ENCODE peak calls at places on chromosomes 4 and X, in four cellular contexts. One of them, this sample, is unnamed.

GRCh38 chrX:39152106-39152649 is 350.9 kb downstream of the MID1IP1 start:
- DNase-seq in H1: no peak
- DNase-seq in HCT116: no peak
- DNase-seq in GM12878: no peak
- DNase-seq in this sample: peak

GRCh38 chrX:22950278-22951266 is 49.2 kb upstream of the DDX53 start:
- DNase-seq in H1: no peak
- DNase-seq in HCT116: no peak
- DNase-seq in GM12878: no peak
- DNase-seq in this sample: no peak

GRCh38 chr4:40662962-40663604 is 33.4 kb upstream of the RBM47 start:
- DNase-seq in H1: no peak
- DNase-seq in HCT116: no peak
- DNase-seq in GM12878: peak
- DNase-seq in this sample: no peak

GRCh38 chr4:856468-856901 is 30.6 kb upstream of the CPLX1 start:
- DNase-seq in H1: no peak
- DNase-seq in HCT116: no peak
- DNase-seq in GM12878: no peak
- DNase-seq in this sample: no peak

GRCh38 chrX:21944136-21944615 is 3.7 kb downstream of the SMS start:
- DNase-seq in H1: no peak
- DNase-seq in HCT116: no peak
- DNase-seq in GM12878: no peak
- DNase-seq in this sample: no peak

GRCh38 chrX:87063622-87064021 is 454.0 kb upstream of the KLHL4 start:
- DNase-seq in H1: no peak
- DNase-seq in HCT116: no peak
- DNase-seq in GM12878: no peak
- DNase-seq in this sample: no peak

GRCh38 chr4:68498413-68499007 is 51.2 kb downstream of the TMPRSS11E start:
- DNase-seq in H1: peak
- DNase-seq in HCT116: peak
- DNase-seq in GM12878: peak
- DNase-seq in this sample: no peak

GRCh38 chr4:61828960-61829359 is 628.8 kb downstream of the ADGRL3 start:
- DNase-seq in H1: no peak
- DNase-seq in HCT116: no peak
- DNase-seq in GM12878: no peak
- DNase-seq in this sample: no peak

GRCh38 chr4:122784261-122784660 is 42.4 kb upstream of the FGF2 start:
- DNase-seq in H1: no peak
- DNase-seq in HCT116: no peak
- DNase-seq in GM12878: no peak
- DNase-seq in this sample: no peak

GRCh38 chr4:153939570-153939969 is 150.7 kb upstream of the SFRP2 start:
- DNase-seq in H1: no peak
- DNase-seq in HCT116: no peak
- DNase-seq in GM12878: no peak
- DNase-seq in this sample: no peak

GRCh38 chr4:53507058-53507457 is 84.2 kb downstream of the LNX1 start:
- DNase-seq in H1: no peak
- DNase-seq in HCT116: no peak
- DNase-seq in GM12878: no peak
- DNase-seq in this sample: no peak

GRCh38 chr4:182825003-182825402 is 92.2 kb downstream of the DCTD start:
- DNase-seq in H1: no peak
- DNase-seq in HCT116: no peak
- DNase-seq in GM12878: no peak
- DNase-seq in this sample: no peak

GRCh38 chrX:136166221-136166855 is 19.0 kb downstream of the FHL1 start:
- DNase-seq in H1: no peak
- DNase-seq in HCT116: no peak
- DNase-seq in GM12878: no peak
- DNase-seq in this sample: peak

GRCh38 chr4:16310606-16311005 is 84.3 kb upstream of the TAPT1 start:
- DNase-seq in H1: no peak
- DNase-seq in HCT116: no peak
- DNase-seq in GM12878: no peak
- DNase-seq in this sample: no peak

GRCh38 chrX:66760648-66761047 is 121.8 kb upstream of the EDA2R start:
- DNase-seq in H1: no peak
- DNase-seq in HCT116: no peak
- DNase-seq in GM12878: no peak
- DNase-seq in this sample: peak

GRCh38 chrX:3175659-3176438 is 134.6 kb downstream of the ARSF start:
- DNase-seq in H1: no peak
- DNase-seq in HCT116: no peak
- DNase-seq in GM12878: no peak
- DNase-seq in this sample: no peak

GRCh38 chr4:152099555-152099954 is 338.7 kb upstream of the GATB start:
- DNase-seq in H1: no peak
- DNase-seq in HCT116: no peak
- DNase-seq in GM12878: no peak
- DNase-seq in this sample: no peak

GRCh38 chr4:48462363-48462762 is 20.8 kb upstream of the SLC10A4 start:
- DNase-seq in H1: no peak
- DNase-seq in HCT116: no peak
- DNase-seq in GM12878: no peak
- DNase-seq in this sample: no peak

GRCh38 chrX:100673397-100673953 is 29.5 kb downstream of the SRPX2 start:
- DNase-seq in H1: no peak
- DNase-seq in HCT116: no peak
- DNase-seq in GM12878: no peak
- DNase-seq in this sample: no peak

GRCh38 chr4:32087211-32087610 is 1367.0 kb downstream of the PCDH7 start:
- DNase-seq in H1: no peak
- DNase-seq in HCT116: no peak
- DNase-seq in GM12878: no peak
- DNase-seq in this sample: no peak

GRCh38 chrX:71095971-71096701 is 485 bp downstream of the FOXO4 start:
- DNase-seq in H1: no peak
- DNase-seq in HCT116: peak
- DNase-seq in GM12878: no peak
- DNase-seq in this sample: no peak

GRCh38 chr4:121011780-121012340 is 60.5 kb downstream of the NDNF start:
- DNase-seq in H1: peak
- DNase-seq in HCT116: no peak
- DNase-seq in GM12878: no peak
- DNase-seq in this sample: no peak

GRCh38 chr4:33649015-33649414 is 2595.3 kb downstream of the ARAP2 start:
- DNase-seq in H1: no peak
- DNase-seq in HCT116: peak
- DNase-seq in GM12878: no peak
- DNase-seq in this sample: no peak

GRCh38 chr4:156294577-156294976 is 340.9 kb upstream of the CTSO start:
- DNase-seq in H1: peak
- DNase-seq in HCT116: peak
- DNase-seq in GM12878: no peak
- DNase-seq in this sample: no peak

GRCh38 chr4:172982151-172982590 is 186.4 kb upstream of the GALNT7 start:
- DNase-seq in H1: no peak
- DNase-seq in HCT116: peak
- DNase-seq in GM12878: peak
- DNase-seq in this sample: no peak

GRCh38 chr4:45442466-45442865 is 681.4 kb downstream of the GABRG1 start:
- DNase-seq in H1: no peak
- DNase-seq in HCT116: no peak
- DNase-seq in GM12878: no peak
- DNase-seq in this sample: no peak

GRCh38 chr4:114659386-114660008 is 60.9 kb downstream of the UGT8 start:
- DNase-seq in H1: peak
- DNase-seq in HCT116: peak
- DNase-seq in GM12878: peak
- DNase-seq in this sample: peak

GRCh38 chr4:83112678-83113428 is 1.7 kb downstream of the PLAC8 start:
- DNase-seq in H1: no peak
- DNase-seq in HCT116: no peak
- DNase-seq in GM12878: peak
- DNase-seq in this sample: no peak

GRCh38 chr4:146435962-146436361 is 85.8 kb downstream of the SLC10A7 start:
- DNase-seq in H1: no peak
- DNase-seq in HCT116: no peak
- DNase-seq in GM12878: no peak
- DNase-seq in this sample: no peak
- TF ChIP-seq JUND in H1: no peak
- TF ChIP-seq JUND in HCT116: no peak
- TF ChIP-seq JUND in GM12878: no peak
- TF ChIP-seq JUND in this sample: no peak

GRCh38 chrX:47191806-47192401 is 1.7 kb upstream of the UBA1 start:
- DNase-seq in H1: no peak
- DNase-seq in HCT116: no peak
- DNase-seq in GM12878: no peak
- DNase-seq in this sample: no peak

GRCh38 chrX:47190445-47191269 is 3.0 kb upstream of the UBA1 start:
- DNase-seq in H1: peak
- DNase-seq in HCT116: peak
- DNase-seq in GM12878: peak
- DNase-seq in this sample: peak

GRCh38 chrX:47193475-47194241 is at the start of gene UBA1:
- DNase-seq in H1: no peak
- DNase-seq in HCT116: peak
- DNase-seq in GM12878: peak
- DNase-seq in this sample: peak

GRCh38 chrX:47189906-47190305 is 3.7 kb upstream of the UBA1 start:
- DNase-seq in H1: no peak
- DNase-seq in HCT116: no peak
- DNase-seq in GM12878: no peak
- DNase-seq in this sample: no peak

GRCh38 chrX:47191331-47191730 is 2.3 kb upstream of the UBA1 start:
- DNase-seq in H1: no peak
- DNase-seq in HCT116: peak
- DNase-seq in GM12878: no peak
- DNase-seq in this sample: no peak
- TF ChIP-seq JUND in H1: no peak
- TF ChIP-seq JUND in HCT116: no peak
- TF ChIP-seq JUND in GM12878: no peak
- TF ChIP-seq JUND in this sample: no peak

GRCh38 chr4:39029752-39030694 is 2.2 kb downstream of the TMEM156 start:
- DNase-seq in H1: no peak
- DNase-seq in HCT116: no peak
- DNase-seq in GM12878: peak
- DNase-seq in this sample: no peak
- TF ChIP-seq JUND in H1: no peak
- TF ChIP-seq JUND in HCT116: no peak
- TF ChIP-seq JUND in GM12878: no peak
- TF ChIP-seq JUND in this sample: no peak

DNA sequence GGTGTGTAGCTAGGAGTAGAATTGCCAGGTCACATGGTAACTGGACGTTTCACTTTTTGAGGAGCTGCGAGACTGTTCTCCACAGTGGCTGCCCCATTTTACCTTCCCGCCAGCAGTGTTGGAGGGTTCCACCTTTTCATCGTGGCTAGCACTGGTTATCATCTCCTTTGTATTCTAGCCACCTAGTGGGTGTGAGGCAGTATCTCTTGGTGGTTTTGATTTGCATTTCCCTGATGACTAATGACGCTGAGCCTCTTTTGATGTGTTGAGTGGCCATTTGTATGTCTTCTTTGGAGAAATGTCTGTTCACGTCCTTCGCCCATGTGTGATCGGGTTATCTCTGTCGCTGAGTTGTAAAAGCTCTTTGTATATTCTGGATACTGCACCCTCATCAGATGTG is 10.6 kb downstream of the ABCD1 start:
- DNase-seq in H1: no peak
- DNase-seq in HCT116: no peak
- DNase-seq in GM12878: no peak
- DNase-seq in this sample: no peak
- TF ChIP-seq JUND in H1: no peak
- TF ChIP-seq JUND in HCT116: no peak
- TF ChIP-seq JUND in GM12878: no peak
- TF ChIP-seq JUND in this sample: no peak

GRCh38 chr4:138851626-138852443 is 163.7 kb upstream of the NOCT start:
- DNase-seq in H1: no peak
- DNase-seq in HCT116: no peak
- DNase-seq in GM12878: no peak
- DNase-seq in this sample: no peak
- TF ChIP-seq JUND in H1: peak
- TF ChIP-seq JUND in HCT116: no peak
- TF ChIP-seq JUND in GM12878: no peak
- TF ChIP-seq JUND in this sample: no peak

This sample was measured in T47D.